ENCODE peak calls at places on chromosomes 11 and 22, in four cellular contexts. D is fibroblast of the conjunctiva; N is stimulated activated CD4-positive, alpha-beta T cell treated with anti-CD3 and anti-CD28 coated beads, Interleukin-2, amount 100 ng/mL, for 48 hours; K is endothelial cell. L is an unnamed sample.

GRCh38 chr11:95505927-95506426 is 275.0 kb upstream of the SESN3 start:
- DNase-seq in D (no peak), N (no peak), K (no peak), L (no peak)

GRCh38 chr11:131491503-131491902 is 121.1 kb downstream of the NTM start:
- DNase-seq in D (no peak), N (no peak), K (no peak), L (no peak)

GRCh38 chr11:28536504-28537267 is 428.5 kb downstream of the METTL15 start:
- DNase-seq in D (no peak), N (no peak), K (no peak), L (no peak)

GRCh38 chr11:50044647-50045046 is 12.0 kb downstream of the OR4C45 start:
- DNase-seq in D (no peak), N (no peak), K (no peak), L (no peak)

GRCh38 chr22:50695421-50696250 is 23.0 kb downstream of the SHANK3 start:
- DNase-seq in D (no peak), N (no peak), K (no peak), L (no peak)

GRCh38 chr11:103800406-103801114 is 235.9 kb upstream of the DDI1 start:
- DNase-seq in D (no peak), N (no peak), K (peak; percentile 50), L (no peak)

GRCh38 chr11:62359475-62359874 is 22.2 kb downstream of the ASRGL1 start:
- DNase-seq in D (no peak), N (no peak), K (no peak), L (no peak)

GRCh38 chr11:27427183-27427980 is 45.2 kb downstream of the LGR4 start:
- DNase-seq in D (no peak), N (no peak), K (no peak), L (no peak)

GRCh38 chr11:66081505-66081904 is 11.4 kb downstream of the PACS1 start:
- DNase-seq in D (no peak), N (peak; percentile 49), K (peak; percentile 36), L (peak; percentile 37)

GRCh38 chr11:10414181-10414580 is 40.9 kb upstream of the AMPD3 start:
- DNase-seq in D (no peak), N (no peak), K (no peak), L (no peak)

GRCh38 chr11:27293500-27294417 is 69.3 kb downstream of the CCDC34 start:
- DNase-seq in D (no peak), N (no peak), K (no peak), L (no peak)

GRCh38 chr22:46815896-46816721 is 53.7 kb downstream of the TBC1D22A start:
- DNase-seq in D (no peak), N (no peak), K (no peak), L (no peak)

GRCh38 chr11:77154381-77155081 is 26.5 kb downstream of the MYO7A start:
- DNase-seq in D (no peak), N (no peak), K (no peak), L (no peak)

GRCh38 chr11:67431346-67432249 is 3.3 kb downstream of the RPS6KB2 start:
- DNase-seq in D (no peak), N (no peak), K (no peak), L (no peak)

GRCh38 chr11:64792482-64792881 is 10.5 kb downstream of the MAP4K2 start:
- DNase-seq in D (no peak), N (no peak), K (no peak), L (no peak)

GRCh38 chr11:109209572-109209971 is 212.4 kb upstream of the C11orf87 start:
- DNase-seq in D (no peak), N (no peak), K (no peak), L (no peak)

GRCh38 chr11:3989891-3990290 is 104.7 kb upstream of the RRM1 start:
- DNase-seq in D (no peak), N (no peak), K (no peak), L (no peak)

GRCh38 chr22:47205081-47205491 is 442.6 kb downstream of the TBC1D22A start:
- DNase-seq in D (no peak), N (no peak), K (no peak), L (no peak)

GRCh38 chr22:20249797-20250354 is 18.2 kb downstream of the RTN4R start:
- DNase-seq in D (no peak), N (no peak), K (no peak), L (no peak)

GRCh38 chr22:44494497-44494896 is 3.5 kb downstream of the RTL6 start:
- DNase-seq in D (no peak), N (no peak), K (no peak), L (no peak)

GRCh38 chr11:17734418-17734911 is at the start of gene KCNC1:
- DNase-seq in D (no peak), N (no peak), K (peak; percentile 44), L (no peak)

GRCh38 chr11:94700631-94701030 is 67.5 kb upstream of the AMOTL1 start:
- DNase-seq in D (no peak), N (no peak), K (no peak), L (no peak)

GRCh38 chr11:257766-258493 is 20.3 kb upstream of the NLRP6 start:
- DNase-seq in D (no peak), N (no peak), K (no peak), L (no peak)

GRCh38 chr11:65555693-65556231 is 2.4 kb downstream of the LTBP3 start:
- DNase-seq in D (peak; percentile 68), N (no peak), K (no peak), L (no peak)

GRCh38 chr22:44242946-44243724 is 62.4 kb downstream of the PARVG start:
- DNase-seq in D (no peak), N (no peak), K (no peak), L (no peak)

GRCh38 chr11:126024143-126024542 is 38.5 kb downstream of the CDON start:
- DNase-seq in D (no peak), N (no peak), K (no peak), L (no peak)

GRCh38 chr11:68934321-68934645 is 30.6 kb downstream of the IGHMBP2 start:
- DNase-seq in D (no peak), N (no peak), K (no peak), L (no peak)

GRCh38 chr11:63670738-63671321 is 346 bp downstream of the ATL3 start:
- DNase-seq in D (no peak), N (peak; percentile 23), K (peak; percentile 45), L (peak; percentile 7)

GRCh38 chr22:42925598-42925997 is 68.5 kb upstream of the ARFGAP3 start:
- DNase-seq in D (no peak), N (no peak), K (no peak), L (no peak)